ENCODE peak calls at places on chromosomes 2 and 18, in seven cellular contexts. F is Kasumi-1; L is T-helper 9 cell; Z is activated CD4-positive, alpha-beta T cell treated with anti-CD3 and anti-CD28 coated beads, Interleukin-2, amount 10 ng/mL, durations not matched to agents 7 days and 5 days; D is NCI-H2029; T is non-pigmented ciliary epithelial cell; M is NCI-H2171 treated with DMSO at 0.1 percent for 48 hours. H is an unnamed sample.

GRCh38 chr18:13414102-13414501 is 195.5 kb downstream of the LDLRAD4 start:
- DNase-seq in F (no peak), L (no peak), Z (no peak), D (no peak), T (no peak), M (no peak), H (no peak)

GRCh38 chr2:237669628-237670351 is 42.4 kb downstream of the LRRFIP1 start:
- DNase-seq in F (no peak), L (no peak), Z (no peak), D (peak), T (peak), M (peak), H (no peak)

GRCh38 chr2:190466819-190467444 is 58.8 kb downstream of the MFSD6 start:
- DNase-seq in F (no peak), L (no peak), Z (no peak), D (peak), T (no peak), M (peak), H (no peak)

GRCh38 chr2:201223089-201224073 is 37.0 kb upstream of the CASP8 start:
- DNase-seq in F (no peak), L (no peak), Z (no peak), D (no peak), T (no peak), M (no peak), H (no peak)

GRCh38 chr2:13193900-13194299 is 477.2 kb downstream of the TRIB2 start:
- DNase-seq in F (peak), L (no peak), Z (no peak), D (peak), T (peak), M (peak), H (no peak)

GRCh38 chr2:75558132-75558530 is 2.6 kb downstream of the EVA1A start:
- DNase-seq in F (no peak), L (no peak), Z (no peak), D (no peak), T (no peak), M (no peak), H (no peak)

GRCh38 chr2:854460-854859 is 96.2 kb upstream of the SNTG2 start:
- DNase-seq in F (no peak), L (peak), Z (no peak), D (peak), T (no peak), M (peak), H (no peak)

GRCh38 chr2:11104794-11105660 is 50.2 kb upstream of the SLC66A3 start:
- DNase-seq in F (no peak), L (no peak), Z (no peak), D (no peak), T (no peak), M (no peak), H (no peak)

GRCh38 chr2:121949271-121949670 is 193.8 kb downstream of the TSN start:
- DNase-seq in F (no peak), L (no peak), Z (no peak), D (no peak), T (no peak), M (peak), H (no peak)

GRCh38 chr2:60441791-60442190 is 111.7 kb downstream of the BCL11A start:
- DNase-seq in F (no peak), L (no peak), Z (no peak), D (no peak), T (no peak), M (no peak), H (no peak)